ENCODE peak calls at places on chromosome 20, in seven cellular contexts. V, Q, H, Z, D, E and G are unnamed samples.

GRCh38 chr20:29497261-29497671 is 1760.2 kb upstream of the DEFB115 start:
- DNase-seq in V (no peak), Q (peak), H (no peak), Z (no peak), D (no peak), E (no peak), G (peak)

GRCh38 chr20:7038029-7038428 is 270.5 kb downstream of the BMP2 start:
- DNase-seq in V (no peak), Q (no peak), H (no peak), Z (no peak), D (no peak), E (no peak), G (peak)

GRCh38 chr20:22825076-22825475 is 210.0 kb upstream of the SSTR4 start:
- DNase-seq in V (no peak), Q (peak), H (no peak), Z (peak), D (no peak), E (no peak), G (no peak)

GRCh38 chr20:53202781-53203180 is 230.6 kb downstream of the TSHZ2 start:
- DNase-seq in V (peak), Q (peak), H (no peak), Z (no peak), D (no peak), E (no peak), G (no peak)

GRCh38 chr20:44411757-44412401 is 56.4 kb downstream of the HNF4A start:
- DNase-seq in V (no peak), Q (no peak), H (no peak), Z (no peak), D (no peak), E (no peak), G (no peak)

GRCh38 chr20:5859611-5860010 is 90.7 kb downstream of the TRMT6 start:
- DNase-seq in V (no peak), Q (peak), H (no peak), Z (peak), D (no peak), E (no peak), G (peak)

GRCh38 chr20:17612287-17612974 is 42.6 kb downstream of the DSTN start:
- DNase-seq in V (no peak), Q (peak), H (peak), Z (peak), D (no peak), E (no peak), G (peak)

GRCh38 chr20:52847029-52847660 is 125.0 kb upstream of the TSHZ2 start:
- DNase-seq in V (peak), Q (peak), H (no peak), Z (no peak), D (no peak), E (no peak), G (no peak)

GRCh38 chr20:60255866-60256265 is 297.6 kb downstream of the CDH26 start:
- DNase-seq in V (no peak), Q (peak), H (no peak), Z (peak), D (no peak), E (no peak), G (peak)

GRCh38 chr20:34876161-34877001 is at the start of gene ACSS2:
- DNase-seq in V (peak), Q (peak), H (peak), Z (peak), D (peak), E (peak), G (peak)

GRCh38 chr20:63378626-63379025 is 17.5 kb upstream of the CHRNA4 start:
- DNase-seq in V (no peak), Q (no peak), H (no peak), Z (no peak), D (no peak), E (no peak), G (no peak)

GRCh38 chr20:4082406-4083102 is 67.2 kb upstream of the RNF24 start:
- DNase-seq in V (no peak), Q (peak), H (no peak), Z (peak), D (no peak), E (no peak), G (peak)

GRCh38 chr20:56808119-56808725 is 179.1 kb downstream of the TFAP2C start:
- DNase-seq in V (no peak), Q (no peak), H (no peak), Z (no peak), D (no peak), E (no peak), G (no peak)